ENCODE peak calls at places on chromosome 6, in six cellular contexts. One of them, this sample, is unnamed.

GRCh38 chr6:35181313-35181932 is 32.3 kb upstream of the SCUBE3 start:
- DNase-seq in hepatocyte: no peak
- DNase-seq in AG09309: peak; percentile 59
- DNase-seq in stimulated activated CD8-positive, alpha-beta memory T cell treated with anti-CD3 and anti-CD28 coated beads, Interleukin-2, amount 100 ng/mL, for 48 hours: no peak
- DNase-seq in GDM1: no peak
- DNase-seq in G401: no peak
- DNase-seq in this sample: no peak

GRCh38 chr6:103723438-103723837 is 1136.3 kb downstream of the HACE1 start:
- DNase-seq in G401: no peak
- DNase-seq in hepatocyte: no peak
- DNase-seq in GDM1: no peak
- DNase-seq in stimulated activated CD8-positive, alpha-beta memory T cell treated with anti-CD3 and anti-CD28 coated beads, Interleukin-2, amount 100 ng/mL, for 48 hours: no peak
- DNase-seq in AG09309: no peak
- DNase-seq in this sample: no peak

GRCh38 chr6:5214570-5215052 is 46.1 kb downstream of the LYRM4 start:
- DNase-seq in G401: peak; percentile 50
- DNase-seq in hepatocyte: peak; percentile 51
- DNase-seq in AG09309: no peak
- DNase-seq in stimulated activated CD8-positive, alpha-beta memory T cell treated with anti-CD3 and anti-CD28 coated beads, Interleukin-2, amount 100 ng/mL, for 48 hours: peak; percentile 13
- DNase-seq in GDM1: peak; percentile 39
- DNase-seq in this sample: peak; percentile 23

GRCh38 chr6:4903751-4904370 is 100.0 kb downstream of the RPP40 start:
- DNase-seq in GDM1: no peak
- DNase-seq in AG09309: no peak
- DNase-seq in hepatocyte: no peak
- DNase-seq in G401: peak; percentile 79
- DNase-seq in stimulated activated CD8-positive, alpha-beta memory T cell treated with anti-CD3 and anti-CD28 coated beads, Interleukin-2, amount 100 ng/mL, for 48 hours: no peak
- DNase-seq in this sample: no peak

GRCh38 chr6:44025226-44025625 is 102.0 kb downstream of the MRPL14 start:
- DNase-seq in hepatocyte: no peak
- DNase-seq in GDM1: no peak
- DNase-seq in stimulated activated CD8-positive, alpha-beta memory T cell treated with anti-CD3 and anti-CD28 coated beads, Interleukin-2, amount 100 ng/mL, for 48 hours: no peak
- DNase-seq in AG09309: no peak
- DNase-seq in G401: no peak
- DNase-seq in this sample: no peak

GRCh38 chr6:151317995-151318365 is 73.4 kb downstream of the ZBTB2 start:
- DNase-seq in AG09309: no peak
- DNase-seq in G401: no peak
- DNase-seq in GDM1: no peak
- DNase-seq in hepatocyte: no peak
- DNase-seq in stimulated activated CD8-positive, alpha-beta memory T cell treated with anti-CD3 and anti-CD28 coated beads, Interleukin-2, amount 100 ng/mL, for 48 hours: no peak
- DNase-seq in this sample: no peak

GRCh38 chr6:160534050-160534696 is 129.9 kb downstream of the LPA start:
- DNase-seq in hepatocyte: peak; percentile 68
- DNase-seq in stimulated activated CD8-positive, alpha-beta memory T cell treated with anti-CD3 and anti-CD28 coated beads, Interleukin-2, amount 100 ng/mL, for 48 hours: peak; percentile 47
- DNase-seq in G401: peak; percentile 49
- DNase-seq in AG09309: no peak
- DNase-seq in GDM1: no peak
- DNase-seq in this sample: no peak

GRCh38 chr6:104589940-104590339 is 269.8 kb downstream of the HACE1 start:
- DNase-seq in AG09309: no peak
- DNase-seq in G401: peak; percentile 49
- DNase-seq in stimulated activated CD8-positive, alpha-beta memory T cell treated with anti-CD3 and anti-CD28 coated beads, Interleukin-2, amount 100 ng/mL, for 48 hours: no peak
- DNase-seq in hepatocyte: no peak
- DNase-seq in GDM1: no peak
- DNase-seq in this sample: no peak

GRCh38 chr6:150813993-150814359 is 51.5 kb upstream of the MTHFD1L start:
- DNase-seq in stimulated activated CD8-positive, alpha-beta memory T cell treated with anti-CD3 and anti-CD28 coated beads, Interleukin-2, amount 100 ng/mL, for 48 hours: no peak
- DNase-seq in hepatocyte: peak; percentile 13
- DNase-seq in GDM1: no peak
- DNase-seq in AG09309: no peak
- DNase-seq in G401: no peak
- DNase-seq in this sample: no peak

GRCh38 chr6:125346143-125346925 is 44.6 kb upstream of the HDDC2 start:
- DNase-seq in hepatocyte: no peak
- DNase-seq in GDM1: no peak
- DNase-seq in stimulated activated CD8-positive, alpha-beta memory T cell treated with anti-CD3 and anti-CD28 coated beads, Interleukin-2, amount 100 ng/mL, for 48 hours: no peak
- DNase-seq in AG09309: no peak
- DNase-seq in G401: no peak
- DNase-seq in this sample: no peak

GRCh38 chr6:166588691-166589333 is 2.3 kb upstream of the RAMACL start:
- DNase-seq in hepatocyte: no peak
- DNase-seq in G401: peak; percentile 83
- DNase-seq in stimulated activated CD8-positive, alpha-beta memory T cell treated with anti-CD3 and anti-CD28 coated beads, Interleukin-2, amount 100 ng/mL, for 48 hours: no peak
- DNase-seq in GDM1: no peak
- DNase-seq in AG09309: peak; percentile 54
- DNase-seq in this sample: no peak

GRCh38 chr6:167849846-167850459 is 23.2 kb downstream of the AFDN start:
- DNase-seq in GDM1: no peak
- DNase-seq in G401: peak; percentile 23
- DNase-seq in AG09309: no peak
- DNase-seq in stimulated activated CD8-positive, alpha-beta memory T cell treated with anti-CD3 and anti-CD28 coated beads, Interleukin-2, amount 100 ng/mL, for 48 hours: no peak
- DNase-seq in hepatocyte: peak; percentile 39
- DNase-seq in this sample: no peak

GRCh38 chr6:45327956-45328522 is at the start of gene RUNX2:
- DNase-seq in G401: peak; percentile 21
- DNase-seq in GDM1: peak; percentile 2
- DNase-seq in AG09309: peak; percentile 84
- DNase-seq in stimulated activated CD8-positive, alpha-beta memory T cell treated with anti-CD3 and anti-CD28 coated beads, Interleukin-2, amount 100 ng/mL, for 48 hours: no peak
- DNase-seq in hepatocyte: peak; percentile 8
- DNase-seq in this sample: no peak

GRCh38 chr6:99183066-99183465 is 166.4 kb downstream of the FAXC start:
- DNase-seq in GDM1: no peak
- DNase-seq in hepatocyte: no peak
- DNase-seq in stimulated activated CD8-positive, alpha-beta memory T cell treated with anti-CD3 and anti-CD28 coated beads, Interleukin-2, amount 100 ng/mL, for 48 hours: no peak
- DNase-seq in AG09309: no peak
- DNase-seq in G401: no peak
- DNase-seq in this sample: no peak

GRCh38 chr6:55198708-55199107 is 24.4 kb downstream of the HCRTR2 start:
- DNase-seq in GDM1: no peak
- DNase-seq in stimulated activated CD8-positive, alpha-beta memory T cell treated with anti-CD3 and anti-CD28 coated beads, Interleukin-2, amount 100 ng/mL, for 48 hours: no peak
- DNase-seq in hepatocyte: no peak
- DNase-seq in G401: no peak
- DNase-seq in AG09309: no peak
- DNase-seq in this sample: no peak

GRCh38 chr6:27962506-27962905 is 5.5 kb downstream of the OR2B6 start:
- DNase-seq in hepatocyte: no peak
- DNase-seq in GDM1: no peak
- DNase-seq in G401: no peak
- DNase-seq in stimulated activated CD8-positive, alpha-beta memory T cell treated with anti-CD3 and anti-CD28 coated beads, Interleukin-2, amount 100 ng/mL, for 48 hours: no peak
- DNase-seq in AG09309: no peak
- DNase-seq in this sample: no peak

GRCh38 chr6:136784910-136785746 is 7.1 kb downstream of the MAP3K5 start:
- DNase-seq in GDM1: peak; percentile 59
- DNase-seq in stimulated activated CD8-positive, alpha-beta memory T cell treated with anti-CD3 and anti-CD28 coated beads, Interleukin-2, amount 100 ng/mL, for 48 hours: peak; percentile 17
- DNase-seq in AG09309: no peak
- DNase-seq in hepatocyte: no peak
- DNase-seq in G401: peak; percentile 64
- DNase-seq in this sample: peak; percentile 90

GRCh38 chr6:56802570-56802969 is 152.3 kb upstream of the BEND6 start:
- DNase-seq in hepatocyte: no peak
- DNase-seq in AG09309: no peak
- DNase-seq in G401: no peak
- DNase-seq in GDM1: no peak
- DNase-seq in stimulated activated CD8-positive, alpha-beta memory T cell treated with anti-CD3 and anti-CD28 coated beads, Interleukin-2, amount 100 ng/mL, for 48 hours: no peak
- DNase-seq in this sample: no peak

GRCh38 chr6:134199848-134200606 is 117.9 kb downstream of the SGK1 start:
- DNase-seq in GDM1: no peak
- DNase-seq in G401: no peak
- DNase-seq in AG09309: no peak
- DNase-seq in stimulated activated CD8-positive, alpha-beta memory T cell treated with anti-CD3 and anti-CD28 coated beads, Interleukin-2, amount 100 ng/mL, for 48 hours: no peak
- DNase-seq in hepatocyte: no peak
- DNase-seq in this sample: no peak

GRCh38 chr6:25127433-25127832 is 151.7 kb upstream of the CARMIL1 start:
- DNase-seq in AG09309: no peak
- DNase-seq in GDM1: no peak
- DNase-seq in G401: no peak
- DNase-seq in stimulated activated CD8-positive, alpha-beta memory T cell treated with anti-CD3 and anti-CD28 coated beads, Interleukin-2, amount 100 ng/mL, for 48 hours: no peak
- DNase-seq in hepatocyte: no peak
- DNase-seq in this sample: no peak

GRCh38 chr6:154197176-154197850 is 158.3 kb downstream of the OPRM1 start:
- DNase-seq in G401: peak; percentile 68
- DNase-seq in GDM1: no peak
- DNase-seq in hepatocyte: no peak
- DNase-seq in AG09309: peak; percentile 38
- DNase-seq in stimulated activated CD8-positive, alpha-beta memory T cell treated with anti-CD3 and anti-CD28 coated beads, Interleukin-2, amount 100 ng/mL, for 48 hours: no peak
- DNase-seq in this sample: no peak

GRCh38 chr6:13071946-13072345 is 256.4 kb downstream of the TBC1D7 start:
- DNase-seq in G401: no peak
- DNase-seq in stimulated activated CD8-positive, alpha-beta memory T cell treated with anti-CD3 and anti-CD28 coated beads, Interleukin-2, amount 100 ng/mL, for 48 hours: no peak
- DNase-seq in GDM1: no peak
- DNase-seq in hepatocyte: no peak
- DNase-seq in AG09309: no peak
- DNase-seq in this sample: no peak

GRCh38 chr6:93222071-93222851 is 197.1 kb downstream of the EPHA7 start:
- DNase-seq in hepatocyte: peak; percentile 10
- DNase-seq in stimulated activated CD8-positive, alpha-beta memory T cell treated with anti-CD3 and anti-CD28 coated beads, Interleukin-2, amount 100 ng/mL, for 48 hours: no peak
- DNase-seq in AG09309: no peak
- DNase-seq in G401: no peak
- DNase-seq in GDM1: no peak
- DNase-seq in this sample: no peak

GRCh38 chr6:106626485-106626884 is 2.8 kb downstream of the RTN4IP1 start:
- DNase-seq in GDM1: no peak
- DNase-seq in G401: no peak
- DNase-seq in stimulated activated CD8-positive, alpha-beta memory T cell treated with anti-CD3 and anti-CD28 coated beads, Interleukin-2, amount 100 ng/mL, for 48 hours: no peak
- DNase-seq in AG09309: no peak
- DNase-seq in hepatocyte: no peak
- DNase-seq in this sample: no peak

GRCh38 chr6:8435093-8435844 is at the start of gene SLC35B3:
- DNase-seq in stimulated activated CD8-positive, alpha-beta memory T cell treated with anti-CD3 and anti-CD28 coated beads, Interleukin-2, amount 100 ng/mL, for 48 hours: peak; percentile 96
- DNase-seq in hepatocyte: peak; percentile 98
- DNase-seq in G401: peak; percentile 90
- DNase-seq in GDM1: peak; percentile 91
- DNase-seq in AG09309: peak; percentile 65
- DNase-seq in this sample: peak; percentile 93

GRCh38 chr6:145866449-145867401 is 52.1 kb upstream of the FBXO30 start:
- DNase-seq in GDM1: no peak
- DNase-seq in hepatocyte: no peak
- DNase-seq in stimulated activated CD8-positive, alpha-beta memory T cell treated with anti-CD3 and anti-CD28 coated beads, Interleukin-2, amount 100 ng/mL, for 48 hours: no peak
- DNase-seq in AG09309: no peak
- DNase-seq in G401: no peak
- DNase-seq in this sample: no peak

GRCh38 chr6:2970034-2970685 is 1.2 kb downstream of the SERPINB6 start:
- DNase-seq in stimulated activated CD8-positive, alpha-beta memory T cell treated with anti-CD3 and anti-CD28 coated beads, Interleukin-2, amount 100 ng/mL, for 48 hours: no peak
- DNase-seq in GDM1: no peak
- DNase-seq in G401: peak; percentile 56
- DNase-seq in AG09309: no peak
- DNase-seq in hepatocyte: no peak
- DNase-seq in this sample: no peak

GRCh38 chr6:81758221-81758620 is 5.7 kb upstream of the TENT5A start:
- DNase-seq in stimulated activated CD8-positive, alpha-beta memory T cell treated with anti-CD3 and anti-CD28 coated beads, Interleukin-2, amount 100 ng/mL, for 48 hours: no peak
- DNase-seq in hepatocyte: no peak
- DNase-seq in GDM1: no peak
- DNase-seq in G401: no peak
- DNase-seq in AG09309: no peak
- DNase-seq in this sample: peak; percentile 69

GRCh38 chr6:8392569-8392968 is 42.8 kb downstream of the SLC35B3 start:
- DNase-seq in GDM1: no peak
- DNase-seq in stimulated activated CD8-positive, alpha-beta memory T cell treated with anti-CD3 and anti-CD28 coated beads, Interleukin-2, amount 100 ng/mL, for 48 hours: no peak
- DNase-seq in G401: no peak
- DNase-seq in AG09309: no peak
- DNase-seq in hepatocyte: peak; percentile 22
- DNase-seq in this sample: no peak

GRCh38 chr6:44086931-44087574 is 40.2 kb downstream of the MRPL14 start:
- DNase-seq in GDM1: no peak
- DNase-seq in hepatocyte: peak; percentile 52
- DNase-seq in AG09309: no peak
- DNase-seq in G401: peak; percentile 49
- DNase-seq in stimulated activated CD8-positive, alpha-beta memory T cell treated with anti-CD3 and anti-CD28 coated beads, Interleukin-2, amount 100 ng/mL, for 48 hours: no peak
- DNase-seq in this sample: no peak

GRCh38 chr6:111984516-111985201 is 69.2 kb upstream of the CCN6 start:
- DNase-seq in stimulated activated CD8-positive, alpha-beta memory T cell treated with anti-CD3 and anti-CD28 coated beads, Interleukin-2, amount 100 ng/mL, for 48 hours: no peak
- DNase-seq in G401: no peak
- DNase-seq in GDM1: no peak
- DNase-seq in AG09309: no peak
- DNase-seq in hepatocyte: no peak
- DNase-seq in this sample: no peak

GRCh38 chr6:15913573-15913972 is 215.3 kb upstream of the MYLIP start:
- DNase-seq in stimulated activated CD8-positive, alpha-beta memory T cell treated with anti-CD3 and anti-CD28 coated beads, Interleukin-2, amount 100 ng/mL, for 48 hours: no peak
- DNase-seq in GDM1: no peak
- DNase-seq in G401: no peak
- DNase-seq in AG09309: no peak
- DNase-seq in hepatocyte: no peak
- DNase-seq in this sample: no peak

GRCh38 chr6:73566954-73567591 is 46.2 kb upstream of the EEF1A1 start:
- DNase-seq in hepatocyte: peak; percentile 88
- DNase-seq in G401: no peak
- DNase-seq in stimulated activated CD8-positive, alpha-beta memory T cell treated with anti-CD3 and anti-CD28 coated beads, Interleukin-2, amount 100 ng/mL, for 48 hours: no peak
- DNase-seq in AG09309: no peak
- DNase-seq in GDM1: no peak
- DNase-seq in this sample: peak; percentile 70

GRCh38 chr6:130143709-130144108 is 79.0 kb downstream of the SAMD3 start:
- DNase-seq in GDM1: no peak
- DNase-seq in G401: no peak
- DNase-seq in AG09309: no peak
- DNase-seq in hepatocyte: no peak
- DNase-seq in stimulated activated CD8-positive, alpha-beta memory T cell treated with anti-CD3 and anti-CD28 coated beads, Interleukin-2, amount 100 ng/mL, for 48 hours: no peak
- DNase-seq in this sample: no peak

GRCh38 chr6:170110201-170111140 is 180.4 kb downstream of the DLL1 start:
- DNase-seq in G401: no peak
- DNase-seq in AG09309: no peak
- DNase-seq in GDM1: no peak
- DNase-seq in stimulated activated CD8-positive, alpha-beta memory T cell treated with anti-CD3 and anti-CD28 coated beads, Interleukin-2, amount 100 ng/mL, for 48 hours: no peak
- DNase-seq in hepatocyte: no peak
- DNase-seq in this sample: no peak

GRCh38 chr6:26295691-26296555 is 69.1 kb upstream of the BTN3A2 start:
- DNase-seq in hepatocyte: peak; percentile 68
- DNase-seq in GDM1: no peak
- DNase-seq in G401: no peak
- DNase-seq in AG09309: no peak
- DNase-seq in stimulated activated CD8-positive, alpha-beta memory T cell treated with anti-CD3 and anti-CD28 coated beads, Interleukin-2, amount 100 ng/mL, for 48 hours: no peak
- DNase-seq in this sample: no peak

GRCh38 chr6:617485-618100 is 39.3 kb downstream of the HUS1B start:
- DNase-seq in GDM1: no peak
- DNase-seq in hepatocyte: peak; percentile 39
- DNase-seq in AG09309: no peak
- DNase-seq in G401: peak; percentile 66
- DNase-seq in stimulated activated CD8-positive, alpha-beta memory T cell treated with anti-CD3 and anti-CD28 coated beads, Interleukin-2, amount 100 ng/mL, for 48 hours: no peak
- DNase-seq in this sample: no peak